ENCODE peak calls at places on chromosomes 2 and 18, in ten cellular contexts. One of them, this sample, is unnamed.

GRCh38 chr2:7835693-7836680 is 845.9 kb upstream of the ID2 start:
- DNase-seq in Peyer's patch: no peak
- DNase-seq in GM23338: no peak
- DNase-seq in upper lobe of right lung: no peak
- DNase-seq in left ventricle myocardium inferior: no peak
- DNase-seq in heart right ventricle: no peak
- DNase-seq in H7: no peak
- DNase-seq in GM23248: no peak
- DNase-seq in SK-N-SH: no peak
- DNase-seq in right lobe of liver: no peak
- DNase-seq in this sample: no peak

GRCh38 chr2:77521931-77522470 is at the start of gene LRRTM4:
- DNase-seq in heart right ventricle: peak
- DNase-seq in GM23338: peak
- DNase-seq in upper lobe of right lung: no peak
- DNase-seq in H7: no peak
- DNase-seq in left ventricle myocardium inferior: no peak
- DNase-seq in Peyer's patch: no peak
- DNase-seq in SK-N-SH: peak
- DNase-seq in right lobe of liver: no peak
- DNase-seq in GM23248: no peak
- DNase-seq in this sample: no peak

GRCh38 chr18:68666316-68666715 is 48.6 kb downstream of the TMX3 start:
- DNase-seq in right lobe of liver: no peak
- DNase-seq in Peyer's patch: no peak
- DNase-seq in GM23248: peak
- DNase-seq in H7: no peak
- DNase-seq in upper lobe of right lung: no peak
- DNase-seq in heart right ventricle: no peak
- DNase-seq in left ventricle myocardium inferior: peak
- DNase-seq in GM23338: no peak
- DNase-seq in SK-N-SH: no peak
- DNase-seq in this sample: no peak

GRCh38 chr18:23077493-23078256 is 57.6 kb upstream of the CABLES1 start:
- DNase-seq in upper lobe of right lung: no peak
- DNase-seq in SK-N-SH: peak
- DNase-seq in H7: peak
- DNase-seq in heart right ventricle: no peak
- DNase-seq in Peyer's patch: peak
- DNase-seq in GM23248: no peak
- DNase-seq in GM23338: peak
- DNase-seq in right lobe of liver: no peak
- DNase-seq in left ventricle myocardium inferior: no peak
- DNase-seq in this sample: no peak

GRCh38 chr2:96136123-96136720 is 2.1 kb downstream of the ASTL start:
- DNase-seq in H7: no peak
- DNase-seq in upper lobe of right lung: no peak
- DNase-seq in right lobe of liver: no peak
- DNase-seq in left ventricle myocardium inferior: no peak
- DNase-seq in GM23338: no peak
- DNase-seq in GM23248: no peak
- DNase-seq in heart right ventricle: no peak
- DNase-seq in SK-N-SH: peak
- DNase-seq in Peyer's patch: no peak
- DNase-seq in this sample: no peak

GRCh38 chr18:3703732-3704176 is 253.8 kb downstream of the TGIF1 start:
- DNase-seq in heart right ventricle: peak
- DNase-seq in SK-N-SH: peak
- DNase-seq in H7: peak
- DNase-seq in GM23248: peak
- DNase-seq in right lobe of liver: peak
- DNase-seq in left ventricle myocardium inferior: peak
- DNase-seq in upper lobe of right lung: peak
- DNase-seq in GM23338: peak
- DNase-seq in Peyer's patch: peak
- DNase-seq in this sample: no peak

GRCh38 chr2:56009758-56010534 is 86.4 kb upstream of the EFEMP1 start:
- DNase-seq in H7: no peak
- DNase-seq in SK-N-SH: peak
- DNase-seq in left ventricle myocardium inferior: no peak
- DNase-seq in Peyer's patch: no peak
- DNase-seq in upper lobe of right lung: no peak
- DNase-seq in heart right ventricle: no peak
- DNase-seq in right lobe of liver: no peak
- DNase-seq in GM23338: peak
- DNase-seq in GM23248: peak
- DNase-seq in this sample: no peak

GRCh38 chr2:241064008-241064801 is 37.9 kb downstream of the MTERF4 start:
- DNase-seq in heart right ventricle: no peak
- DNase-seq in GM23248: no peak
- DNase-seq in GM23338: peak
- DNase-seq in upper lobe of right lung: peak
- DNase-seq in SK-N-SH: peak
- DNase-seq in right lobe of liver: peak
- DNase-seq in Peyer's patch: peak
- DNase-seq in H7: peak
- DNase-seq in left ventricle myocardium inferior: no peak
- DNase-seq in this sample: peak

GRCh38 chr2:26922638-26923466 is 47.6 kb upstream of the MAPRE3 start:
- DNase-seq in right lobe of liver: no peak
- DNase-seq in GM23248: peak
- DNase-seq in GM23338: peak
- DNase-seq in SK-N-SH: peak
- DNase-seq in Peyer's patch: peak
- DNase-seq in H7: peak
- DNase-seq in heart right ventricle: peak
- DNase-seq in left ventricle myocardium inferior: peak
- DNase-seq in upper lobe of right lung: no peak
- DNase-seq in this sample: peak

GRCh38 chr2:155281907-155282306 is 583.4 kb downstream of the KCNJ3 start:
- DNase-seq in upper lobe of right lung: peak
- DNase-seq in GM23338: peak
- DNase-seq in GM23248: no peak
- DNase-seq in heart right ventricle: no peak
- DNase-seq in left ventricle myocardium inferior: no peak
- DNase-seq in SK-N-SH: no peak
- DNase-seq in right lobe of liver: no peak
- DNase-seq in H7: no peak
- DNase-seq in Peyer's patch: no peak
- DNase-seq in this sample: no peak

GRCh38 chr2:141710589-141711239 is 420.1 kb downstream of the LRP1B start:
- DNase-seq in upper lobe of right lung: no peak
- DNase-seq in right lobe of liver: no peak
- DNase-seq in heart right ventricle: no peak
- DNase-seq in SK-N-SH: no peak
- DNase-seq in Peyer's patch: no peak
- DNase-seq in left ventricle myocardium inferior: no peak
- DNase-seq in H7: no peak
- DNase-seq in GM23248: no peak
- DNase-seq in GM23338: no peak
- DNase-seq in this sample: no peak

GRCh38 chr2:210392469-210392881 is 77.5 kb upstream of the MYL1 start:
- DNase-seq in heart right ventricle: peak
- DNase-seq in GM23248: no peak
- DNase-seq in GM23338: no peak
- DNase-seq in Peyer's patch: no peak
- DNase-seq in left ventricle myocardium inferior: no peak
- DNase-seq in SK-N-SH: no peak
- DNase-seq in upper lobe of right lung: no peak
- DNase-seq in right lobe of liver: no peak
- DNase-seq in H7: no peak
- DNase-seq in this sample: no peak

GRCh38 chr18:27206411-27206810 is 21.3 kb upstream of the CHST9 start:
- DNase-seq in Peyer's patch: no peak
- DNase-seq in left ventricle myocardium inferior: no peak
- DNase-seq in right lobe of liver: no peak
- DNase-seq in upper lobe of right lung: no peak
- DNase-seq in SK-N-SH: no peak
- DNase-seq in GM23248: no peak
- DNase-seq in GM23338: no peak
- DNase-seq in heart right ventricle: no peak
- DNase-seq in H7: no peak
- DNase-seq in this sample: no peak

GRCh38 chr2:8543412-8544167 is 138.3 kb upstream of the ID2 start:
- DNase-seq in GM23248: peak
- DNase-seq in upper lobe of right lung: peak
- DNase-seq in heart right ventricle: peak
- DNase-seq in Peyer's patch: peak
- DNase-seq in H7: no peak
- DNase-seq in left ventricle myocardium inferior: peak
- DNase-seq in GM23338: no peak
- DNase-seq in SK-N-SH: peak
- DNase-seq in right lobe of liver: peak
- DNase-seq in this sample: peak

GRCh38 chr2:230447455-230448451 is 31.8 kb downstream of the SP100 start:
- DNase-seq in GM23248: no peak
- DNase-seq in SK-N-SH: no peak
- DNase-seq in Peyer's patch: no peak
- DNase-seq in left ventricle myocardium inferior: no peak
- DNase-seq in right lobe of liver: no peak
- DNase-seq in upper lobe of right lung: no peak
- DNase-seq in H7: peak
- DNase-seq in GM23338: no peak
- DNase-seq in heart right ventricle: no peak
- DNase-seq in this sample: peak
- H3K4me3 ChIP-seq in GM23248: no peak
- H3K4me3 ChIP-seq in SK-N-SH: no peak
- H3K4me3 ChIP-seq in Peyer's patch: no peak
- H3K4me3 ChIP-seq in left ventricle myocardium inferior: no peak
- H3K4me3 ChIP-seq in right lobe of liver: no peak
- H3K4me3 ChIP-seq in upper lobe of right lung: no peak
- H3K4me3 ChIP-seq in H7: no peak
- H3K4me3 ChIP-seq in GM23338: no peak
- H3K4me3 ChIP-seq in heart right ventricle: no peak
- H3K4me3 ChIP-seq in this sample: peak

GRCh38 chr2:128315829-128316776 is 2.6 kb downstream of the HS6ST1 start:
- DNase-seq in H7: peak
- DNase-seq in Peyer's patch: peak
- DNase-seq in GM23248: peak
- DNase-seq in right lobe of liver: peak
- DNase-seq in left ventricle myocardium inferior: peak
- DNase-seq in SK-N-SH: peak
- DNase-seq in heart right ventricle: peak
- DNase-seq in GM23338: no peak
- DNase-seq in upper lobe of right lung: peak
- DNase-seq in this sample: no peak
- H3K4me3 ChIP-seq in H7: peak
- H3K4me3 ChIP-seq in Peyer's patch: peak
- H3K4me3 ChIP-seq in GM23248: peak
- H3K4me3 ChIP-seq in right lobe of liver: peak
- H3K4me3 ChIP-seq in left ventricle myocardium inferior: peak
- H3K4me3 ChIP-seq in SK-N-SH: no peak
- H3K4me3 ChIP-seq in heart right ventricle: peak
- H3K4me3 ChIP-seq in GM23338: peak
- H3K4me3 ChIP-seq in upper lobe of right lung: peak
- H3K4me3 ChIP-seq in this sample: no peak

GRCh38 chr18:44309185-44309584 is 371.5 kb upstream of the SETBP1 start:
- DNase-seq in upper lobe of right lung: no peak
- DNase-seq in GM23338: no peak
- DNase-seq in SK-N-SH: no peak
- DNase-seq in heart right ventricle: no peak
- DNase-seq in H7: no peak
- DNase-seq in GM23248: peak
- DNase-seq in Peyer's patch: no peak
- DNase-seq in right lobe of liver: no peak
- DNase-seq in left ventricle myocardium inferior: no peak
- DNase-seq in this sample: no peak
- H3K4me3 ChIP-seq in upper lobe of right lung: no peak
- H3K4me3 ChIP-seq in GM23338: no peak
- H3K4me3 ChIP-seq in SK-N-SH: no peak
- H3K4me3 ChIP-seq in heart right ventricle: no peak
- H3K4me3 ChIP-seq in H7: no peak
- H3K4me3 ChIP-seq in GM23248: peak
- H3K4me3 ChIP-seq in Peyer's patch: no peak
- H3K4me3 ChIP-seq in right lobe of liver: no peak
- H3K4me3 ChIP-seq in left ventricle myocardium inferior: no peak
- H3K4me3 ChIP-seq in this sample: no peak

GRCh38 chr18:63969965-63970802 is at the start of gene SERPINB8:
- DNase-seq in upper lobe of right lung: peak
- DNase-seq in Peyer's patch: peak
- DNase-seq in heart right ventricle: peak
- DNase-seq in GM23338: peak
- DNase-seq in left ventricle myocardium inferior: peak
- DNase-seq in GM23248: peak
- DNase-seq in H7: peak
- DNase-seq in SK-N-SH: peak
- DNase-seq in right lobe of liver: peak
- DNase-seq in this sample: peak

GRCh38 chr18:63970803-63971191 is 916 bp downstream of the SERPINB8 start:
- DNase-seq in right lobe of liver: no peak
- DNase-seq in H7: peak
- DNase-seq in SK-N-SH: no peak
- DNase-seq in upper lobe of right lung: peak
- DNase-seq in left ventricle myocardium inferior: peak
- DNase-seq in heart right ventricle: peak
- DNase-seq in GM23338: peak
- DNase-seq in Peyer's patch: peak
- DNase-seq in GM23248: peak
- DNase-seq in this sample: no peak

GRCh38 chr18:63974991-63975390 is 5.1 kb downstream of the SERPINB8 start:
- DNase-seq in upper lobe of right lung: no peak
- DNase-seq in SK-N-SH: no peak
- DNase-seq in heart right ventricle: no peak
- DNase-seq in left ventricle myocardium inferior: no peak
- DNase-seq in GM23338: peak
- DNase-seq in GM23248: peak
- DNase-seq in H7: no peak
- DNase-seq in right lobe of liver: peak
- DNase-seq in Peyer's patch: peak
- DNase-seq in this sample: peak

GRCh38 chr18:63975632-63976031 is 5.8 kb downstream of the SERPINB8 start:
- DNase-seq in left ventricle myocardium inferior: no peak
- DNase-seq in Peyer's patch: no peak
- DNase-seq in H7: no peak
- DNase-seq in right lobe of liver: no peak
- DNase-seq in GM23248: no peak
- DNase-seq in heart right ventricle: no peak
- DNase-seq in GM23338: no peak
- DNase-seq in SK-N-SH: no peak
- DNase-seq in upper lobe of right lung: no peak
- DNase-seq in this sample: no peak

DNA sequence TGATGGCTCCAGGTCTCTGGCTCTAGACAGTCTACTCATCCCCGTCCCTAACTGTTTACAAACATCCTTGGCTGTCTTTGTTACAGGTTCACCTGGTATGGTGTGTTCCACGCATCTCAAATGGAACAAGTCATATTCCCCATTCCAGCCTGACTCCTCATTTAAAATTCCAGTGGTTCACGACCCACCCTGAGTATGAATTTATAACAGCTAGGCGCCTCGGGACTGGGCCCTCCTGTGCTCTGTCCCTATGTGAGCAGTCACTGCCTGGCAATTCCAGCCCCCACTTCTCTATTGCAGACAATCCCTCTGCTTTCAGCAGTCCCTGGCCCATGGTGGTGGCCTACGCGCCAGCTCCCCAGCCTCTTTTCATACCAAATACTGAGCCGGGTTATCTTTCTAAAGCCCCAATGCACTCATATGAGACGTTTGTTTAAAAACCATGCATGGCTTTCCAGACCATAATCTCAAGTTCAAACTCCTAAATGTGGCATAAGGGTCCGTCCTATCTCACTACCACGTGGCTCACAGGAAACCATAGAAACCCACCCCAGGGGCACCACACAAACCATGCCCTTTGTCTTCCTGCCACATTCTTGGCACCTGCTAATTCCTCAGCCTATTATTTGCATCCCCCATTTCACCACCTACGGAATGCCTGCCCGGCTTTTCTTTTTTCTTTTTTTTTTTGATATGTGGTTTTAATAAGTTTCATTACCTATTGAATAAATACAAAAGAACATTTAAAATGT is 1.6 kb downstream of the SERPINB8 start:
- DNase-seq in GM23338: peak
- DNase-seq in heart right ventricle: no peak
- DNase-seq in left ventricle myocardium inferior: no peak
- DNase-seq in SK-N-SH: no peak
- DNase-seq in Peyer's patch: no peak
- DNase-seq in upper lobe of right lung: no peak
- DNase-seq in right lobe of liver: no peak
- DNase-seq in GM23248: peak
- DNase-seq in H7: no peak
- DNase-seq in this sample: no peak
- H3K4me3 ChIP-seq in GM23338: peak
- H3K4me3 ChIP-seq in heart right ventricle: peak
- H3K4me3 ChIP-seq in left ventricle myocardium inferior: peak
- H3K4me3 ChIP-seq in SK-N-SH: no peak
- H3K4me3 ChIP-seq in Peyer's patch: no peak
- H3K4me3 ChIP-seq in upper lobe of right lung: peak
- H3K4me3 ChIP-seq in right lobe of liver: peak
- H3K4me3 ChIP-seq in GM23248: peak
- H3K4me3 ChIP-seq in H7: peak
- H3K4me3 ChIP-seq in this sample: no peak